ENCODE peak calls at places on chromosomes 12 and 14, in four cellular contexts. N is foreskin keratinocyte, C is coronary artery, Z is pons. B is an unnamed sample.

GRCh38 chr12:132437252-132438138 is 52.5 kb upstream of the FBRSL1 start:
- DNase-seq in N (no peak), Z (no peak), C (no peak), B (no peak)

GRCh38 chr12:96077081-96077480 is 41.7 kb upstream of the LTA4H start:
- DNase-seq in Z (no peak), N (no peak), C (no peak), B (no peak)

GRCh38 chr14:95961481-95961880 is 77.7 kb upstream of the C14orf132 start:
- DNase-seq in N (peak; percentile 11), Z (no peak), C (no peak), B (no peak)

GRCh38 chr12:113903381-113903863 is 62.7 kb downstream of the RBM19 start:
- DNase-seq in C (no peak), N (peak; percentile 25), Z (no peak), B (no peak)

GRCh38 chr14:38868415-38869290 is 234.4 kb downstream of the SEC23A start:
- DNase-seq in C (no peak), N (no peak), Z (no peak), B (no peak)

GRCh38 chr12:52533686-52534470 is 13.7 kb upstream of the KRT5 start:
- DNase-seq in N (no peak), Z (no peak), C (no peak), B (no peak)

GRCh38 chr12:98373019-98373554 is 142.3 kb upstream of the TMPO start:
- DNase-seq in N (peak; percentile 46), Z (peak; percentile 61), C (no peak), B (no peak)

GRCh38 chr14:54700717-54701116 is 133.8 kb downstream of the SAMD4A start:
- DNase-seq in C (no peak), N (no peak), Z (no peak), B (no peak)

GRCh38 chr12:43578782-43579181 is 26.8 kb upstream of the ADAMTS20 start:
- DNase-seq in C (no peak), Z (no peak), N (peak; percentile 57), B (no peak)

GRCh38 chr14:76936483-76936882 is 92.0 kb downstream of the IRF2BPL start:
- DNase-seq in C (no peak), Z (no peak), N (no peak), B (no peak)

GRCh38 chr14:101477648-101478047 is 83.6 kb upstream of the DIO3 start:
- DNase-seq in C (no peak), N (no peak), Z (no peak), B (no peak)

GRCh38 chr12:63276537-63277365 is 125.8 kb upstream of the AVPR1A start:
- DNase-seq in Z (peak; percentile 25), C (no peak), N (peak; percentile 30), B (no peak)

GRCh38 chr12:115897718-115898117 is 379.8 kb downstream of the MED13L start:
- DNase-seq in N (peak; percentile 8), C (no peak), Z (no peak), B (no peak)

GRCh38 chr12:25958254-25959068 is at the start of gene RASSF8:
- DNase-seq in Z (peak; percentile 57), C (peak; percentile 80), N (peak; percentile 26), B (peak; percentile 48)

GRCh38 chr14:32524609-32525391 is 195.7 kb downstream of the AKAP6 start:
- DNase-seq in N (no peak), C (no peak), Z (peak; percentile 88), B (no peak)

GRCh38 chr14:61403411-61403810 is 82.0 kb downstream of the PRKCH start:
- DNase-seq in C (no peak), N (no peak), Z (no peak), B (no peak)

GRCh38 chr12:102824218-102824835 is 92.7 kb downstream of the PAH start:
- DNase-seq in N (no peak), Z (no peak), C (no peak), B (no peak)

GRCh38 chr12:97276621-97277020 is 186.0 kb upstream of the RMST start:
- DNase-seq in C (no peak), Z (no peak), N (no peak), B (no peak)

GRCh38 chr12:9792961-9793617 is 32.4 kb upstream of the CD69 start:
- DNase-seq in N (peak; percentile 43), Z (no peak), C (no peak), B (no peak)

GRCh38 chr14:23049011-23049410 is 7.0 kb downstream of the PSMB11 start:
- DNase-seq in C (no peak), Z (no peak), N (no peak), B (no peak)

GRCh38 chr12:105064564-105065222 is 19.6 kb downstream of the ALDH1L2 start:
- DNase-seq in N (no peak), C (no peak), Z (no peak), B (no peak)

GRCh38 chr14:50559990-50560928 is at the start of gene ATL1:
- DNase-seq in C (peak; percentile 93), Z (peak; percentile 78), N (peak; percentile 68), B (peak; percentile 49)

GRCh38 chr14:106044949-106045596 is 518.7 kb downstream of the TMEM121 start:
- DNase-seq in Z (no peak), N (no peak), C (no peak), B (no peak)

GRCh38 chr12:85874064-85874463 is at the start of gene NTS:
- DNase-seq in C (no peak), N (peak; percentile 4), Z (no peak), B (no peak)

GRCh38 chr14:22375321-22375930 is 213.6 kb downstream of the DAD1 start:
- DNase-seq in N (peak; percentile 41), Z (peak; percentile 77), C (no peak), B (no peak)

GRCh38 chr12:57276935-57277563 is 26.1 kb upstream of the STAC3 start:
- DNase-seq in N (no peak), C (no peak), Z (no peak), B (no peak)

B was measured in gastrocnemius medialis.